ENCODE peak calls at places on chromosomes 4 and X, in six cellular contexts. One of them, this sample, is unnamed.

GRCh38 chr4:165359501-165359900 is 19.3 kb upstream of the CPE start:
- DNase-seq in lung: no peak
- DNase-seq in pancreas: no peak
- DNase-seq in small intestine: peak
- DNase-seq in ovary: no peak
- DNase-seq in choroid plexus epithelial cell: peak
- DNase-seq in this sample: no peak

GRCh38 chr4:107838138-107838618 is 13.4 kb downstream of the SGMS2 start:
- DNase-seq in lung: no peak
- DNase-seq in pancreas: no peak
- DNase-seq in small intestine: no peak
- DNase-seq in ovary: no peak
- DNase-seq in choroid plexus epithelial cell: peak
- DNase-seq in this sample: no peak

GRCh38 chr4:3613980-3614730 is 81.9 kb upstream of the LRPAP1 start:
- DNase-seq in lung: no peak
- DNase-seq in pancreas: peak
- DNase-seq in small intestine: peak
- DNase-seq in ovary: peak
- DNase-seq in choroid plexus epithelial cell: no peak
- DNase-seq in this sample: no peak

GRCh38 chr4:10205223-10205622 is 88.6 kb upstream of the WDR1 start:
- DNase-seq in lung: no peak
- DNase-seq in pancreas: no peak
- DNase-seq in small intestine: no peak
- DNase-seq in ovary: no peak
- DNase-seq in choroid plexus epithelial cell: no peak
- DNase-seq in this sample: no peak

GRCh38 chrX:119010491-119010890 is 36.1 kb downstream of the LONRF3 start:
- DNase-seq in lung: no peak
- DNase-seq in pancreas: no peak
- DNase-seq in small intestine: no peak
- DNase-seq in ovary: no peak
- DNase-seq in choroid plexus epithelial cell: no peak
- DNase-seq in this sample: no peak

GRCh38 chr4:95585016-95585695 is 36.4 kb upstream of the UNC5C start:
- DNase-seq in lung: no peak
- DNase-seq in pancreas: no peak
- DNase-seq in small intestine: no peak
- DNase-seq in ovary: no peak
- DNase-seq in choroid plexus epithelial cell: no peak
- DNase-seq in this sample: no peak

GRCh38 chrX:11148401-11148800 is 37.3 kb downstream of the HCCS start:
- DNase-seq in lung: no peak
- DNase-seq in pancreas: no peak
- DNase-seq in small intestine: no peak
- DNase-seq in ovary: no peak
- DNase-seq in choroid plexus epithelial cell: no peak
- DNase-seq in this sample: no peak

GRCh38 chr4:111689214-111689613 is 456.0 kb upstream of the FAM241A start:
- DNase-seq in lung: peak
- DNase-seq in pancreas: peak
- DNase-seq in small intestine: no peak
- DNase-seq in ovary: no peak
- DNase-seq in choroid plexus epithelial cell: peak
- DNase-seq in this sample: peak

GRCh38 chrX:63922221-63922620 is 137.2 kb upstream of the ARHGEF9 start:
- DNase-seq in lung: no peak
- DNase-seq in pancreas: no peak
- DNase-seq in small intestine: no peak
- DNase-seq in ovary: no peak
- DNase-seq in choroid plexus epithelial cell: peak
- DNase-seq in this sample: peak

GRCh38 chrX:49848275-49848674 is 19.2 kb downstream of the PAGE4 start:
- DNase-seq in lung: no peak
- DNase-seq in pancreas: no peak
- DNase-seq in small intestine: no peak
- DNase-seq in ovary: no peak
- DNase-seq in choroid plexus epithelial cell: no peak
- DNase-seq in this sample: no peak

GRCh38 chrX:43676960-43677582 is 21.0 kb downstream of the MAOA start:
- DNase-seq in lung: no peak
- DNase-seq in pancreas: no peak
- DNase-seq in small intestine: no peak
- DNase-seq in ovary: no peak
- DNase-seq in choroid plexus epithelial cell: peak
- DNase-seq in this sample: no peak

GRCh38 chr4:24720979-24721378 is 74.4 kb upstream of the SOD3 start:
- DNase-seq in lung: peak
- DNase-seq in pancreas: no peak
- DNase-seq in small intestine: no peak
- DNase-seq in ovary: no peak
- DNase-seq in choroid plexus epithelial cell: no peak
- DNase-seq in this sample: no peak

GRCh38 chr4:10715696-10716095 is 31.1 kb upstream of the CLNK start:
- DNase-seq in lung: no peak
- DNase-seq in pancreas: no peak
- DNase-seq in small intestine: no peak
- DNase-seq in ovary: no peak
- DNase-seq in choroid plexus epithelial cell: peak
- DNase-seq in this sample: no peak

GRCh38 chr4:150828159-150828558 is 186.9 kb downstream of the LRBA start:
- DNase-seq in lung: no peak
- DNase-seq in pancreas: no peak
- DNase-seq in small intestine: peak
- DNase-seq in ovary: no peak
- DNase-seq in choroid plexus epithelial cell: no peak
- DNase-seq in this sample: no peak

GRCh38 chr4:30073001-30073710 is 647.0 kb upstream of the PCDH7 start:
- DNase-seq in lung: no peak
- DNase-seq in pancreas: no peak
- DNase-seq in small intestine: no peak
- DNase-seq in ovary: no peak
- DNase-seq in choroid plexus epithelial cell: no peak
- DNase-seq in this sample: no peak

GRCh38 chr4:2930821-2931764 is 32.1 kb downstream of the NOP14 start:
- DNase-seq in lung: peak
- DNase-seq in pancreas: peak
- DNase-seq in small intestine: no peak
- DNase-seq in ovary: peak
- DNase-seq in choroid plexus epithelial cell: no peak
- DNase-seq in this sample: no peak

GRCh38 chrX:144627947-144628346 is 619.4 kb upstream of the SPANXN1 start:
- DNase-seq in lung: no peak
- DNase-seq in pancreas: no peak
- DNase-seq in small intestine: no peak
- DNase-seq in ovary: no peak
- DNase-seq in choroid plexus epithelial cell: no peak
- DNase-seq in this sample: no peak

GRCh38 chr4:52546449-52546848 is 112.7 kb downstream of the USP46 start:
- DNase-seq in lung: no peak
- DNase-seq in pancreas: no peak
- DNase-seq in small intestine: no peak
- DNase-seq in ovary: no peak
- DNase-seq in choroid plexus epithelial cell: no peak
- DNase-seq in this sample: no peak

GRCh38 chr4:52548818-52549570 is 110.1 kb downstream of the USP46 start:
- DNase-seq in lung: no peak
- DNase-seq in pancreas: no peak
- DNase-seq in small intestine: no peak
- DNase-seq in ovary: no peak
- DNase-seq in choroid plexus epithelial cell: no peak
- DNase-seq in this sample: no peak

GRCh38 chr4:52550186-52550585 is 108.9 kb downstream of the USP46 start:
- DNase-seq in lung: no peak
- DNase-seq in pancreas: no peak
- DNase-seq in small intestine: no peak
- DNase-seq in ovary: no peak
- DNase-seq in choroid plexus epithelial cell: peak
- DNase-seq in this sample: no peak

GRCh38 chr4:52545099-52546069 is 113.7 kb downstream of the USP46 start:
- DNase-seq in lung: peak
- DNase-seq in pancreas: peak
- DNase-seq in small intestine: peak
- DNase-seq in ovary: peak
- DNase-seq in choroid plexus epithelial cell: peak
- DNase-seq in this sample: no peak
- H3K4me3 ChIP-seq in lung: no peak
- H3K4me3 ChIP-seq in pancreas: no peak
- H3K4me3 ChIP-seq in small intestine: no peak
- H3K4me3 ChIP-seq in ovary: no peak
- H3K4me3 ChIP-seq in choroid plexus epithelial cell: no peak
- H3K4me3 ChIP-seq in this sample: no peak

GRCh38 chrX:19991350-19991718 is 473 bp upstream of the BCLAF3 start:
- DNase-seq in lung: no peak
- DNase-seq in pancreas: no peak
- DNase-seq in small intestine: no peak
- DNase-seq in ovary: no peak
- DNase-seq in choroid plexus epithelial cell: no peak
- DNase-seq in this sample: no peak
- H3K4me3 ChIP-seq in lung: no peak
- H3K4me3 ChIP-seq in pancreas: no peak
- H3K4me3 ChIP-seq in small intestine: no peak
- H3K4me3 ChIP-seq in ovary: no peak
- H3K4me3 ChIP-seq in choroid plexus epithelial cell: peak
- H3K4me3 ChIP-seq in this sample: peak

DNA sequence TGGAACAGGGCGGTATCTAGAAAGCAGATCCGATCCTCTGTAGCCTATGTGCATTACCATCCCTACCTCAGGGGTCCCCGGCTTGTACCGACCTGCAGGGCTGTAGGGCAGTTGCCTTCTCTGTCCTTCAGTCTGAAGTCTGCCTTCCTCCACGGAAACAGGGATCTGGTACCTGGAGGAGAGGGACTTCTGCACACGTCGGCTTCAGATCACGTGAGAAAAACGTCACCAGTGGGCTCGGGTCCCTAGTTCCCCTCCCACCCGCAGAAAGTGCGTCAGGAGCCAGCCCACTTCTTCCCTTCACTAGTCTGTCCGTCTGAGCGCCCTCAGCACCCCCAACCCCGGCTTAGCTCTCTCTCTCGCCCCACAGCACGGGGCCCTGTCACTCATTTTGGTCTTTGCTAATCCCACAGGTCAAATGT is at the start of gene TCEAL5:
- DNase-seq in lung: no peak
- DNase-seq in pancreas: no peak
- DNase-seq in small intestine: no peak
- DNase-seq in ovary: peak
- DNase-seq in choroid plexus epithelial cell: no peak
- DNase-seq in this sample: no peak
- H3K4me3 ChIP-seq in lung: no peak
- H3K4me3 ChIP-seq in pancreas: no peak
- H3K4me3 ChIP-seq in small intestine: no peak
- H3K4me3 ChIP-seq in ovary: peak
- H3K4me3 ChIP-seq in choroid plexus epithelial cell: no peak
- H3K4me3 ChIP-seq in this sample: no peak

DNA sequence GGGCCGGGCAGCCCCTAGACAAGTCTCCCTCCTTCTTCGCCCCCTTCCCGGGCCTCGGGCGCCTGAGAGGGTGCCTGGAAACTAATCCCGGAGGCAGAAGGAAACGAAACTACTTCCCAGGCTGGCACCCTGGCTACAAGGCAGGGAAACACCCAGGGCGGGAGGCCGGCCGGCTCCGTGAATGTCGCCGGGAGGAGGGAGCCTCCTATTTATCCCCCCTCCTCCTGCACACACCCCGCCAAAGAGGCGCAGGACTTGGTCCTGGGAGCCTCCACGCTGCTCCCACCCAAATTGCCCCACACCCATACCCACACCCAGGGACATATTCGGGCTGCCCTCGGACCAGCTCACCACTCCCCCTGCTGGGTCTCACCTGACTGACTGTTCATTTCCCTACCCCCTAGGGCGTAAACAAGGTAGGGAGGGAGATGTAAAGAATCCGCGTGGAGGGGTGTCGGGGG is at the start of gene BTC:
- DNase-seq in lung: peak
- DNase-seq in pancreas: peak
- DNase-seq in small intestine: peak
- DNase-seq in ovary: peak
- DNase-seq in choroid plexus epithelial cell: peak
- DNase-seq in this sample: no peak
- H3K4me3 ChIP-seq in lung: peak
- H3K4me3 ChIP-seq in pancreas: peak
- H3K4me3 ChIP-seq in small intestine: peak
- H3K4me3 ChIP-seq in ovary: peak
- H3K4me3 ChIP-seq in choroid plexus epithelial cell: peak
- H3K4me3 ChIP-seq in this sample: peak

This sample was measured in AG04449.